ENCODE peak calls at places on chromosomes 1 and 21, in eight cellular contexts. T is amniotic stem cell; Z is fibroblast of pulmonary artery; I is stimulated activated naive CD8-positive, alpha-beta T cell treated with anti-CD3 and anti-CD28 coated beads, Interleukin-15, Interleukin-2, amounts not matched to agents 100 U/mL and 50 U/mL, for 24 hours; S is heart right ventricle; P is activated effector memory CD4-positive, alpha-beta T cell treated with anti-CD3 and anti-CD28 coated beads, Interleukin-2, amount 50 U/mL, for 16 hours; X is left lung; M is NAMALWA. W is an unnamed sample.

GRCh38 chr1:27402349-27402754 is 9.9 kb downstream of the GPR3 start:
- DNase-seq in T (no peak), I (peak; percentile 37), P (no peak), S (peak; percentile 73), Z (peak; percentile 75), X (peak; percentile 86), M (no peak), W (peak; percentile 83)

GRCh38 chr1:225655509-225656258 is 2.8 kb upstream of the ENAH start:
- DNase-seq in S (no peak), T (peak; percentile 84), Z (peak; percentile 98), M (peak; percentile 66), X (no peak), P (no peak), I (peak; percentile 18), W (peak; percentile 50)

GRCh38 chr1:225747566-225747965 is 30.1 kb upstream of the SRP9 start:
- DNase-seq in T (no peak), X (no peak), I (no peak), M (no peak), Z (no peak), S (no peak), P (no peak), W (no peak)

GRCh38 chr1:27137022-27137542 is 17.8 kb downstream of the SLC9A1 start:
- DNase-seq in S (peak; percentile 52), Z (no peak), M (peak; percentile 44), T (no peak), I (peak; percentile 84), X (peak; percentile 84), P (peak; percentile 90), W (peak; percentile 74)

GRCh38 chr1:239633432-239633831 is 247.1 kb downstream of the CHRM3 start:
- DNase-seq in Z (no peak), X (no peak), P (no peak), T (no peak), I (no peak), M (no peak), S (no peak), W (no peak)

GRCh38 chr1:172356620-172357019 is 63.9 kb upstream of the C1orf105 start:
- DNase-seq in Z (peak; percentile 83), X (no peak), P (no peak), S (no peak), M (no peak), I (no peak), T (peak; percentile 28), W (no peak)

GRCh38 chr1:209549384-209550001 is 34.0 kb upstream of the CAMK1G start:
- DNase-seq in M (peak; percentile 8), T (no peak), X (no peak), P (no peak), S (no peak), Z (no peak), I (no peak), W (no peak)

GRCh38 chr1:162145280-162145965 is 75.9 kb downstream of the NOS1AP start:
- DNase-seq in P (no peak), S (no peak), I (no peak), T (no peak), X (no peak), Z (no peak), M (no peak), W (no peak)

GRCh38 chr1:40404670-40405462 is 31.3 kb downstream of the SMAP2 start:
- DNase-seq in I (no peak), X (no peak), M (peak; percentile 78), S (no peak), P (no peak), Z (peak; percentile 82), T (no peak), W (no peak)

GRCh38 chr1:206905295-206906164 is 8.3 kb downstream of the IL24 start:
- DNase-seq in I (peak; percentile 56), Z (peak; percentile 93), T (peak; percentile 65), X (no peak), M (peak; percentile 65), S (no peak), P (peak; percentile 70), W (no peak)

GRCh38 chr1:182083851-182084486 is 22.5 kb upstream of the ZNF648 start:
- DNase-seq in I (no peak), Z (no peak), T (no peak), M (no peak), S (no peak), P (no peak), X (no peak), W (no peak)

GRCh38 chr1:154609398-154610380 is 1.7 kb upstream of the ADAR start:
- DNase-seq in I (peak; percentile 58), P (peak; percentile 80), Z (peak; percentile 11), M (peak; percentile 57), S (no peak), T (no peak), X (no peak), W (no peak)

GRCh38 chr21:44376606-44377005 is 23.2 kb downstream of the TRPM2 start:
- DNase-seq in P (no peak), X (no peak), M (no peak), T (no peak), Z (no peak), I (no peak), S (no peak), W (no peak)

GRCh38 chr1:117655220-117655577 is 49.4 kb downstream of the TENT5C start:
- DNase-seq in Z (peak; percentile 44), X (no peak), M (no peak), I (no peak), T (no peak), S (peak; percentile 32), P (no peak), W (peak; percentile 37)